ENCODE peak calls at places on chromosomes 12 and 14, in five cellular contexts. One of them, this sample, is unnamed.
A peak's percentile ranks its signal among the peaks of the same experiment; 100 is the strongest.

GRCh38 chr12:2813573-2814185 is 1.2 kb downstream of the ITFG2 start:
- DNase-seq in tibial nerve: no peak
- DNase-seq in left lung: no peak
- DNase-seq in CD4-positive, alpha-beta T cell: peak; percentile 16
- DNase-seq in HepG2: peak; percentile 69
- DNase-seq in this sample: no peak

GRCh38 chr12:104634852-104635251 is 178.1 kb downstream of the CHST11 start:
- DNase-seq in tibial nerve: no peak
- DNase-seq in left lung: no peak
- DNase-seq in CD4-positive, alpha-beta T cell: no peak
- DNase-seq in HepG2: no peak
- DNase-seq in this sample: no peak

GRCh38 chr12:82415402-82415801 is 57.1 kb downstream of the METTL25 start:
- DNase-seq in tibial nerve: no peak
- DNase-seq in left lung: no peak
- DNase-seq in CD4-positive, alpha-beta T cell: no peak
- DNase-seq in HepG2: no peak
- DNase-seq in this sample: no peak

GRCh38 chr12:109714141-109714912 is 702 bp downstream of the FAM222A start:
- DNase-seq in tibial nerve: no peak
- DNase-seq in left lung: peak; percentile 85
- DNase-seq in CD4-positive, alpha-beta T cell: peak; percentile 56
- DNase-seq in HepG2: peak; percentile 50
- DNase-seq in this sample: no peak

GRCh38 chr12:66693901-66694513 is 15.1 kb upstream of the GRIP1 start:
- DNase-seq in tibial nerve: no peak
- DNase-seq in left lung: no peak
- DNase-seq in CD4-positive, alpha-beta T cell: no peak
- DNase-seq in HepG2: peak; percentile 35
- DNase-seq in this sample: no peak

GRCh38 chr12:89051065-89051677 is 301.1 kb downstream of the DUSP6 start:
- DNase-seq in tibial nerve: no peak
- DNase-seq in left lung: no peak
- DNase-seq in CD4-positive, alpha-beta T cell: no peak
- DNase-seq in HepG2: peak; percentile 38
- DNase-seq in this sample: no peak

GRCh38 chr12:117686911-117687377 is 281.8 kb downstream of the KSR2 start:
- DNase-seq in tibial nerve: no peak
- DNase-seq in left lung: no peak
- DNase-seq in CD4-positive, alpha-beta T cell: no peak
- DNase-seq in HepG2: peak; percentile 35
- DNase-seq in this sample: no peak

GRCh38 chr14:96261053-96261452 is 5.0 kb downstream of the BDKRB1 start:
- DNase-seq in tibial nerve: no peak
- DNase-seq in left lung: no peak
- DNase-seq in CD4-positive, alpha-beta T cell: no peak
- DNase-seq in HepG2: no peak
- DNase-seq in this sample: no peak

GRCh38 chr14:89481167-89481566 is 64.1 kb upstream of the FOXN3 start:
- DNase-seq in tibial nerve: peak; percentile 35
- DNase-seq in left lung: no peak
- DNase-seq in CD4-positive, alpha-beta T cell: no peak
- DNase-seq in HepG2: no peak
- DNase-seq in this sample: no peak

GRCh38 chr12:120260607-120261006 is 4.9 kb downstream of the PXN start:
- DNase-seq in tibial nerve: no peak
- DNase-seq in left lung: no peak
- DNase-seq in CD4-positive, alpha-beta T cell: no peak
- DNase-seq in HepG2: no peak
- DNase-seq in this sample: no peak

GRCh38 chr12:128992116-128992515 is 138.8 kb downstream of the GLT1D1 start:
- DNase-seq in tibial nerve: no peak
- DNase-seq in left lung: no peak
- DNase-seq in CD4-positive, alpha-beta T cell: no peak
- DNase-seq in HepG2: no peak
- DNase-seq in this sample: no peak

GRCh38 chr12:32005496-32006125 is 46.4 kb downstream of the RESF1 start:
- DNase-seq in tibial nerve: no peak
- DNase-seq in left lung: no peak
- DNase-seq in CD4-positive, alpha-beta T cell: no peak
- DNase-seq in HepG2: no peak
- DNase-seq in this sample: no peak

GRCh38 chr12:111056618-111057521 is 136.5 kb upstream of the MYL2 start:
- DNase-seq in tibial nerve: no peak
- DNase-seq in left lung: no peak
- DNase-seq in CD4-positive, alpha-beta T cell: peak; percentile 32
- DNase-seq in HepG2: no peak
- DNase-seq in this sample: no peak
- TF ChIP-seq CTCF in tibial nerve: no peak
- TF ChIP-seq CTCF in left lung: no peak
- TF ChIP-seq CTCF in CD4-positive, alpha-beta T cell: no peak
- TF ChIP-seq CTCF in HepG2: no peak
- TF ChIP-seq CTCF in this sample: no peak

GRCh38 chr12:3950714-3951320 is 77.6 kb upstream of the PARP11 start:
- DNase-seq in tibial nerve: no peak
- DNase-seq in left lung: no peak
- DNase-seq in CD4-positive, alpha-beta T cell: no peak
- DNase-seq in HepG2: no peak
- DNase-seq in this sample: no peak

GRCh38 chr12:3945671-3946070 is 72.5 kb upstream of the PARP11 start:
- DNase-seq in tibial nerve: no peak
- DNase-seq in left lung: no peak
- DNase-seq in CD4-positive, alpha-beta T cell: no peak
- DNase-seq in HepG2: no peak
- DNase-seq in this sample: no peak

GRCh38 chr12:3944620-3945019 is 71.4 kb upstream of the PARP11 start:
- DNase-seq in tibial nerve: no peak
- DNase-seq in left lung: no peak
- DNase-seq in CD4-positive, alpha-beta T cell: no peak
- DNase-seq in HepG2: no peak
- DNase-seq in this sample: no peak

GRCh38 chr12:3951380-3952135 is 78.4 kb upstream of the PARP11 start:
- DNase-seq in tibial nerve: no peak
- DNase-seq in left lung: no peak
- DNase-seq in CD4-positive, alpha-beta T cell: no peak
- DNase-seq in HepG2: no peak
- DNase-seq in this sample: no peak

DNA sequence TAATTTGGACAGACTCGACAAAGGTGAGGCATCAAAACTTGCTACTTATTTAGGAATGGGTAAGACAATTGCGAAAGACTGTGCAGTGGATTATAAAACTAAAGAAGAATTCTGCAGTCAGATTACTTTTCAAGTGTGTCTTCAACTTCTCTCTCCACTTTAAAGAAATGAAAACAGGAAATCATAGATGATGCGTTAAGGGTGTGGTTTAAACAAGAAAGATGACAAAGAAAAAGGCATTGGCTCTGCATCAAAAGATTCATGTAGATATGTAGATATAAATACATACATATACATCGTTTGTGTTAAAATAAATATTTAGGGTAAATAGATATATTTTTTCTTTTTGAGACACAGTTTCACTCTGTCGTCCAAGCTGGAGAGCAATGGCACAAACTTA is 74.6 kb upstream of the PARP11 start:
- DNase-seq in tibial nerve: no peak
- DNase-seq in left lung: no peak
- DNase-seq in CD4-positive, alpha-beta T cell: no peak
- DNase-seq in HepG2: no peak
- DNase-seq in this sample: no peak
- H3K27ac ChIP-seq in tibial nerve: no peak overlapping the region
- H3K27ac ChIP-seq in left lung: no peak overlapping the region
- H3K27ac ChIP-seq in CD4-positive, alpha-beta T cell: peak overlapping the region; percentile 86
- H3K27ac ChIP-seq in HepG2: no peak overlapping the region
- H3K27ac ChIP-seq in this sample: no peak overlapping the region

GRCh38 chr14:60653709-60654161 is 4.5 kb upstream of the SIX1 start:
- DNase-seq in tibial nerve: no peak
- DNase-seq in left lung: no peak
- DNase-seq in CD4-positive, alpha-beta T cell: no peak
- DNase-seq in HepG2: no peak
- DNase-seq in this sample: no peak
- TF ChIP-seq CTCF in tibial nerve: no peak
- TF ChIP-seq CTCF in left lung: no peak
- TF ChIP-seq CTCF in CD4-positive, alpha-beta T cell: no peak
- TF ChIP-seq CTCF in HepG2: no peak
- TF ChIP-seq CTCF in this sample: no peak

GRCh38 chr12:52873513-52873831 is 24.7 kb upstream of the KRT78 start:
- DNase-seq in tibial nerve: no peak
- DNase-seq in left lung: no peak
- DNase-seq in CD4-positive, alpha-beta T cell: no peak
- DNase-seq in HepG2: no peak
- DNase-seq in this sample: no peak

GRCh38 chr12:52871291-52871961 is 22.6 kb upstream of the KRT78 start:
- DNase-seq in tibial nerve: peak; percentile 46
- DNase-seq in left lung: peak; percentile 72
- DNase-seq in CD4-positive, alpha-beta T cell: no peak
- DNase-seq in HepG2: no peak
- DNase-seq in this sample: no peak

GRCh38 chr12:52874573-52875435 is 26.0 kb upstream of the KRT78 start:
- DNase-seq in tibial nerve: no peak
- DNase-seq in left lung: no peak
- DNase-seq in CD4-positive, alpha-beta T cell: no peak
- DNase-seq in HepG2: no peak
- DNase-seq in this sample: no peak

GRCh38 chr12:52873832-52874572 is 25.2 kb upstream of the KRT78 start:
- DNase-seq in tibial nerve: peak; percentile 70
- DNase-seq in left lung: peak; percentile 95
- DNase-seq in CD4-positive, alpha-beta T cell: peak; percentile 60
- DNase-seq in HepG2: peak; percentile 48
- DNase-seq in this sample: peak; percentile 50

GRCh38 chr12:52872644-52873384 is 24.0 kb upstream of the KRT78 start:
- DNase-seq in tibial nerve: no peak
- DNase-seq in left lung: no peak
- DNase-seq in CD4-positive, alpha-beta T cell: no peak
- DNase-seq in HepG2: no peak
- DNase-seq in this sample: no peak
- H3K27ac ChIP-seq in tibial nerve: peak overlapping the region; percentile 82
- H3K27ac ChIP-seq in left lung: no peak overlapping the region
- H3K27ac ChIP-seq in CD4-positive, alpha-beta T cell: no peak overlapping the region
- H3K27ac ChIP-seq in HepG2: no peak overlapping the region
- H3K27ac ChIP-seq in this sample: no peak overlapping the region

GRCh38 chr12:10901427-10901826 is 7.9 kb downstream of the TAS2R13 start:
- DNase-seq in tibial nerve: no peak
- DNase-seq in left lung: no peak
- DNase-seq in CD4-positive, alpha-beta T cell: no peak
- DNase-seq in HepG2: peak; percentile 34
- DNase-seq in this sample: no peak
- TF ChIP-seq CTCF in tibial nerve: no peak
- TF ChIP-seq CTCF in left lung: no peak
- TF ChIP-seq CTCF in CD4-positive, alpha-beta T cell: no peak
- TF ChIP-seq CTCF in HepG2: peak; percentile 49
- TF ChIP-seq CTCF in this sample: no peak

DNA sequence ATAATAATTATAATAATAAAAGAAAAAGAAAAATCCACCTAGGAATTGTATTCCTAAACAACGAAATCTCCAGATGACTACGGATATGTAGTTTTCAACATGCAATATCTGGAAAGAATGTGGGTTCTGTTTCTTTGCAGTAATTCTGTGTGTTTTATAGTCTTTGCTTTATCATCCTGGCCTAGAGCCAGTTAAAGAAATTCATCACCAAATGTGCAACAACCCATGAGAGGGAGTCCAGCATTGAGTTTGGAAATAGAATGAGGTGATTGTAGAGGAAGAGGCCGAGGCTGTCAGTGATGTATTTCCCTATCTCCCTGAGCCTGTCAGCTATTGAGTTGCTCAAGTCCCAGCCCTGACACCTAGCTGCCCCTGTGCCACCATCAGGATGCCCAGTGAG is 200.5 kb upstream of the DCN start:
- DNase-seq in tibial nerve: no peak
- DNase-seq in left lung: no peak
- DNase-seq in CD4-positive, alpha-beta T cell: no peak
- DNase-seq in HepG2: no peak
- DNase-seq in this sample: no peak
- H3K27ac ChIP-seq in tibial nerve: no peak overlapping the region
- H3K27ac ChIP-seq in left lung: no peak overlapping the region
- H3K27ac ChIP-seq in CD4-positive, alpha-beta T cell: no peak overlapping the region
- H3K27ac ChIP-seq in HepG2: no peak overlapping the region
- H3K27ac ChIP-seq in this sample: peak overlapping the region; percentile 65

GRCh38 chr14:72098202-72098601 is 166.0 kb downstream of the RGS6 start:
- DNase-seq in tibial nerve: no peak
- DNase-seq in left lung: no peak
- DNase-seq in CD4-positive, alpha-beta T cell: no peak
- DNase-seq in HepG2: no peak
- DNase-seq in this sample: no peak

DNA sequence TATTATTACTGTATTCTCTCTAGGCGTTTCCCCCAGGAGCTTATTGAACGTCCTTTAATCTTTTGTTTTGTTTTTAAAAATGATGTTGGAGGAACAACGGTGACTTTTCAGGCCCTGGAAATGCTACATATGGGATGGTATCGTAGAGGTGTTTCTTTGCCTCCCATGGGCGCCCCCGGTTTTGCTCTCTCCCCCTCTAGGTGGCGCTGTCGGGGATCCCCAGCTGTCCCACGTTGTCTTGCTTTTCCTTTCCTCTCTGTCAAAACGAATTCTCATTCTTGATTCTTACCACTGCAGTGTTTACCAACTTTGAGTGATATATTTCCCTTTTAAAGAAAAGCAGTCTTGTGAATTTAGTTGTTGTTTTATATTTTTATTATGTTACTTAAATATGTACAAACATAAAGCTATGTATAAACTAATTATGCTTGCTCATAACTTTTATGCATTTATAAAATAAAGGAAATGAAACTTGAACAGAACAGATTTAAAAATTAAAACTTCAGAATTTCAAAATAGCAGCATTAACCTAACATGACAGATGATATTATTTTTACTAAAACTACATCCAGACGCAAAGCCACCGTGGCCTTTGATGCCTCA is 171.9 kb downstream of the RGS6 start:
- DNase-seq in tibial nerve: no peak
- DNase-seq in left lung: no peak
- DNase-seq in CD4-positive, alpha-beta T cell: no peak
- DNase-seq in HepG2: no peak
- DNase-seq in this sample: no peak
- TF ChIP-seq CTCF in tibial nerve: peak; percentile 8
- TF ChIP-seq CTCF in left lung: peak; percentile 39
- TF ChIP-seq CTCF in CD4-positive, alpha-beta T cell: peak; percentile 32
- TF ChIP-seq CTCF in HepG2: peak; percentile 30
- TF ChIP-seq CTCF in this sample: peak; percentile 35

GRCh38 chr14:24233538-24233866 is 773 bp downstream of the GMPR2 start:
- DNase-seq in tibial nerve: no peak
- DNase-seq in left lung: no peak
- DNase-seq in CD4-positive, alpha-beta T cell: no peak
- DNase-seq in HepG2: peak; percentile 64
- DNase-seq in this sample: no peak
- H3K27ac ChIP-seq in tibial nerve: peak overlapping the region; percentile 85
- H3K27ac ChIP-seq in left lung: peak overlapping the region; percentile 93
- H3K27ac ChIP-seq in CD4-positive, alpha-beta T cell: peak overlapping the region; percentile 81
- H3K27ac ChIP-seq in HepG2: peak overlapping the region; percentile 84
- H3K27ac ChIP-seq in this sample: peak overlapping the region; percentile 98

This sample was measured in dorsolateral prefrontal cortex.